ENCODE peak calls at places on chromosomes 13 and 19, in four cellular contexts. R, Y, B and I are unnamed samples.

GRCh38 chr13:84433024-84433423 is 550.8 kb upstream of the SLITRK1 start:
- DNase-seq in Y (no peak), B (no peak), R (no peak), I (no peak)

GRCh38 chr13:101576452-101576851 is 124.0 kb downstream of the ITGBL1 start:
- DNase-seq in B (no peak), Y (no peak), R (no peak), I (no peak)

GRCh38 chr19:8367327-8368001 is 3.5 kb downstream of the ANGPTL4 start:
- DNase-seq in R (peak; percentile 87), Y (no peak), B (peak; percentile 75), I (peak; percentile 61)

GRCh38 chr19:35710784-35711723 is 6.7 kb downstream of the ZBTB32 start:
- DNase-seq in R (no peak), Y (no peak), B (no peak), I (no peak)

GRCh38 chr19:29268103-29268502 is 55.2 kb upstream of the UQCRFS1 start:
- DNase-seq in B (no peak), Y (no peak), R (no peak), I (no peak)

GRCh38 chr13:76764429-76764828 is 121.8 kb downstream of the KCTD12 start:
- DNase-seq in R (no peak), Y (no peak), B (no peak), I (no peak)

GRCh38 chr13:110445183-110445582 is 116.3 kb downstream of the RAB20 start:
- DNase-seq in Y (no peak), B (no peak), R (no peak), I (no peak)

GRCh38 chr13:55073000-55073399 is 2044.4 kb downstream of the OLFM4 start:
- DNase-seq in B (no peak), Y (no peak), R (no peak), I (no peak)

GRCh38 chr19:28646629-28647028 is 566.3 kb downstream of the UQCRFS1 start:
- DNase-seq in Y (no peak), B (no peak), R (no peak), I (no peak)

GRCh38 chr19:18972301-18972831 is 31.3 kb upstream of the HOMER3 start:
- DNase-seq in R (no peak), Y (no peak), B (no peak), I (no peak)

GRCh38 chr19:52673014-52673413 is 34.9 kb upstream of the ZNF83 start:
- DNase-seq in B (no peak), Y (no peak), R (no peak), I (no peak)

GRCh38 chr13:109859216-109859835 is 72.9 kb upstream of the IRS2 start:
- DNase-seq in B (no peak), R (no peak), Y (no peak), I (no peak)

GRCh38 chr13:31310781-31311180 is 111.0 kb downstream of the B3GLCT start:
- DNase-seq in B (no peak), Y (no peak), R (no peak), I (no peak)

GRCh38 chr19:48551437-48552302 is at the start of gene SULT2B1:
- DNase-seq in R (peak; percentile 63), B (no peak), Y (no peak), I (no peak)

GRCh38 chr13:27449081-27449603 is 1.2 kb downstream of the MTIF3 start:
- DNase-seq in B (no peak), Y (no peak), R (no peak), I (no peak)

GRCh38 chr13:79522583-79522982 is 41.6 kb downstream of the NDFIP2 start:
- DNase-seq in R (no peak), B (no peak), Y (no peak), I (no peak)

GRCh38 chr13:20848203-20848602 is 54.3 kb downstream of the XPO4 start:
- DNase-seq in R (no peak), B (no peak), Y (no peak), I (no peak)

GRCh38 chr19:53644061-53644816 is 12.4 kb downstream of the DPRX start:
- DNase-seq in Y (no peak), B (no peak), R (no peak), I (no peak)

GRCh38 chr19:812049-812816 is 9.5 kb downstream of the PLPPR3 start:
- DNase-seq in R (no peak), Y (no peak), B (no peak), I (peak; percentile 63)

GRCh38 chr19:41845051-41845590 is 279 bp downstream of the DMRTC2 start:
- DNase-seq in Y (no peak), B (no peak), R (no peak), I (no peak)

GRCh38 chr13:68099616-68100015 is 869.5 kb upstream of the PCDH9 start:
- DNase-seq in Y (no peak), R (peak; percentile 31), B (no peak), I (no peak)

GRCh38 chr19:8610041-8610927 is at the start of gene ADAMTS10:
- DNase-seq in R (no peak), B (no peak), Y (peak; percentile 18), I (peak; percentile 76)